ENCODE peak calls at places on chromosomes 3 and 15, in seven cellular contexts. L, M, S, G, Q, R and K are unnamed samples. For H3K4me1 and H3K27me3, the result is how much of the 10 kb centered on the place peaks cover.

GRCh38 chr15:92605225-92605944 is 50.2 kb downstream of the FAM174B start:
- DNase-seq in Q (no peak), M (no peak), R (no peak), G (no peak), S (no peak), L (no peak), K (no peak)

GRCh38 chr15:66854012-66854965 is 152.3 kb downstream of the SMAD6 start:
- DNase-seq in Q (no peak), G (no peak), L (no peak), S (no peak), R (no peak), M (no peak), K (no peak)

GRCh38 chr15:100383302-100384107 is 41.7 kb upstream of the ADAMTS17 start:
- DNase-seq in M (no peak), Q (peak), S (peak), R (no peak), G (peak), L (peak), K (no peak)

GRCh38 chr3:78969483-78969882 is 798.3 kb downstream of the ROBO1 start:
- DNase-seq in Q (peak), L (peak), M (no peak), G (no peak), R (no peak), S (peak), K (no peak)

GRCh38 chr15:73935547-73935946 is 9.3 kb downstream of the LOXL1 start:
- DNase-seq in R (no peak), M (no peak), G (no peak), S (no peak), L (no peak), Q (no peak), K (no peak)

GRCh38 chr3:52055537-52056351 is 627 bp downstream of the DUSP7 start:
- DNase-seq in M (peak), R (peak), L (peak), S (peak), Q (peak), G (peak), K (peak)

GRCh38 chr3:139288266-139288821 is 55.5 kb upstream of the MRPS22 start:
- DNase-seq in G (peak), Q (no peak), S (no peak), L (no peak), R (no peak), M (no peak), K (peak)

GRCh38 chr3:14599488-14599887 is 52.1 kb upstream of the CCDC174 start:
- DNase-seq in S (no peak), M (no peak), Q (no peak), G (no peak), R (no peak), L (no peak), K (no peak)

GRCh38 chr3:176579741-176580185 is 617.5 kb downstream of the TBL1XR1 start:
- DNase-seq in M (no peak), R (no peak), Q (peak), G (no peak), S (peak), L (no peak), K (no peak)

GRCh38 chr3:193777524-193777923 is 184.5 kb downstream of the OPA1 start:
- DNase-seq in S (no peak), Q (no peak), G (no peak), L (no peak), M (no peak), R (no peak), K (no peak)

GRCh38 chr3:197549261-197549885 is 6.4 kb downstream of the BDH1 start:
- DNase-seq in L (peak), G (no peak), S (no peak), Q (no peak), M (no peak), R (no peak), K (no peak)

GRCh38 chr3:16239082-16239770 is 25.5 kb downstream of the DPH3 start:
- DNase-seq in M (no peak), S (no peak), Q (peak), R (no peak), G (no peak), L (no peak), K (no peak)

GRCh38 chr3:194572131-194572789 is 61.0 kb downstream of the TMEM44 start:
- DNase-seq in S (peak), Q (peak), M (peak), L (peak), G (peak), R (peak), K (peak)

GRCh38 chr15:88908123-88908522 is 5.1 kb downstream of the MFGE8 start:
- DNase-seq in Q (no peak), S (no peak), L (no peak), G (no peak), R (no peak), M (no peak), K (no peak)

GRCh38 chr3:178525180-178525704 is 11.0 kb upstream of the KCNMB2 start:
- DNase-seq in S (no peak), Q (peak), R (no peak), G (no peak), L (no peak), M (no peak), K (no peak)

GRCh38 chr15:69298697-69299441 is at the start of gene PAQR5:
- DNase-seq in L (peak), M (no peak), S (no peak), R (peak), Q (no peak), G (peak), K (peak)

GRCh38 chr15:97504031-97504430 is 456.5 kb upstream of the ARRDC4 start:
- DNase-seq in L (peak), Q (peak), G (no peak), S (peak), R (no peak), M (no peak), K (no peak)

GRCh38 chr15:57921371-57921770 is 144.1 kb downstream of the ALDH1A2 start:
- DNase-seq in R (no peak), M (no peak), S (no peak), L (no peak), Q (peak), G (no peak), K (no peak)

GRCh38 chr15:28921925-28922711 is 36.3 kb downstream of the APBA2 start:
- DNase-seq in L (no peak), G (no peak), Q (no peak), S (no peak), M (no peak), R (no peak), K (no peak)

GRCh38 chr3:32238816-32239637 is 547 bp downstream of the CMTM8 start:
- DNase-seq in L (peak), M (no peak), S (peak), R (peak), Q (peak), G (peak), K (peak)

GRCh38 chr3:38835939-38836338 is 19.9 kb upstream of the SCN10A start:
- DNase-seq in L (no peak), M (no peak), R (no peak), Q (no peak), S (no peak), G (no peak), K (no peak)

GRCh38 chr3:18444597-18445420 is 19.7 kb upstream of the SATB1 start:
- DNase-seq in L (peak), S (no peak), G (peak), R (peak), M (no peak), Q (peak), K (peak)
- TF ChIP-seq CTCF in L (peak), S (no peak), G (peak), R (peak), M (peak), Q (no peak), K (peak)

GRCh38 chr3:149378420-149379388 is 1.3 kb upstream of the TM4SF1 start:
- DNase-seq in Q (no peak), R (no peak), G (no peak), L (no peak), M (no peak), S (no peak), K (no peak)
- H3K4me1 ChIP-seq in Q (under half), R (under half), G (under half), L (under half), M (under half), S (under half), K (half or more)

GRCh38 chr3:46477145-46477544 is 12.4 kb upstream of the LTF start:
- DNase-seq in G (no peak), R (no peak), S (no peak), M (no peak), L (no peak), Q (no peak), K (no peak)

GRCh38 chr3:46477756-46478155 is 13.1 kb upstream of the LTF start:
- DNase-seq in M (no peak), S (no peak), R (no peak), Q (no peak), G (no peak), L (no peak), K (no peak)

GRCh38 chr3:46479696-46480095 is 15.0 kb upstream of the LTF start:
- DNase-seq in R (no peak), G (no peak), S (no peak), L (no peak), Q (no peak), M (no peak), K (no peak)

GRCh38 chr3:46479021-46479420 is 14.3 kb upstream of the LTF start:
- DNase-seq in R (no peak), L (no peak), M (no peak), Q (no peak), S (no peak), G (no peak), K (no peak)

DNA sequence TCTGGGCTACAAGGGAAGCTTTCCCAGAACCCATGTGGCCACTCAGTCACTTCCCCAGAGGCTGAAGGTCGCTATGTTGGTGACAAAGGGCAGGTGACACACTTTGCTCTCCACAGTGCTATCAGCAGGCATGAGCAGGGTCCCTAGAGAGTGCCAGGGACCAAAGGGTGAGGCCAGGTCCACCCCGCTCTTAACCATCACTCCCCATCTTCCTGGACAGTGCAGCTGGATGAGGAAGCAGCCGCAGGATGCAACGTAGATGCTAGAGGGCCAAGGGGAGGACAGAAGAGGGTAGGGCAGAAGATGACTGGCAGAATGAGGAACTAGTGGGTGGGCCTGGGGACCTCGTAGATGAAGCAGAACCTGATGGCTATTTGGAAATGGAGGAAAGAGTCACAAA is 13.6 kb upstream of the LTF start:
- DNase-seq in Q (no peak), L (no peak), G (no peak), R (no peak), S (no peak), M (no peak), K (no peak)
- H3K27me3 ChIP-seq in Q (under half), L (under half), G (under half), R (under half), S (under half), M (under half), K (under half)

DNA sequence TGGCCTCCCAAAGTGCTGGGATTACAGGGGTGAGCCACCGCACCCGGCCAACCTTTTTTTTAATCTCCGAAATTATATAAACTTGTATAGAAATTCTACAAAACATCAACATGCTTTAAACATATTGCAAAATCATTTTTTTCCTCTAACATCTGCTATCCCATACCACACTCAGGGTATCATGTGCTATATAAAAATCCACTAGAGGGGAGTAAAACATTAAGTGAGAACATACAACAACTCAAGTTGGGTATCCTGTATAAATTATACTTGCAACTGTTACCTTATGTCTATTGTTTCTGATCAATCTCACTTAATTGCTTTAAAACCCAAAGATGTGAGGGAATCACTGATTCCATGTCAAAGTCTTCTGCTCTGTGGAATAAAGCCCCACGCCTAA is 71.9 kb upstream of the FBN1 start:
- DNase-seq in Q (peak), S (no peak), R (no peak), L (no peak), M (no peak), G (no peak), K (no peak)
- TF ChIP-seq CTCF in Q (no peak), S (peak), R (no peak), L (peak), M (no peak), G (peak), K (no peak)